ENCODE peak calls at places on chromosome 4, in five cellular contexts. R is memory B cell, T is NCI-H524, A is thoracic aorta, Z is substantia nigra. D is an unnamed sample.

GRCh38 chr4:119209077-119209476 is 3.4 kb upstream of the USP53 start:
- DNase-seq in Z (no peak), R (no peak), A (no peak), T (no peak), D (peak; percentile 63)

GRCh38 chr4:88592600-88593448 is 544 bp downstream of the HERC3 start:
- DNase-seq in A (peak; percentile 56), R (peak; percentile 72), T (peak; percentile 21), Z (no peak), D (peak; percentile 84)

GRCh38 chr4:81519856-81520255 is 48.1 kb upstream of the RASGEF1B start:
- DNase-seq in R (no peak), A (no peak), T (no peak), Z (no peak), D (no peak)

GRCh38 chr4:34733185-34733916 is 1511.0 kb downstream of the ARAP2 start:
- DNase-seq in A (no peak), R (no peak), Z (no peak), T (no peak), D (no peak)

GRCh38 chr4:86924805-86925204 is 10.0 kb upstream of the AFF1 start:
- DNase-seq in Z (no peak), A (no peak), T (no peak), R (no peak), D (peak; percentile 76)

GRCh38 chr4:123120473-123120872 is 198.1 kb upstream of the NUDT6 start:
- DNase-seq in A (no peak), R (no peak), Z (no peak), T (no peak), D (no peak)

GRCh38 chr4:170089743-170090666 is at the start of gene AADAT:
- DNase-seq in T (peak; percentile 72), Z (peak; percentile 39), A (peak; percentile 7), R (no peak), D (peak; percentile 95)

GRCh38 chr4:11429646-11430045 is 952 bp upstream of the HS3ST1 start:
- DNase-seq in T (no peak), Z (no peak), R (no peak), A (no peak), D (no peak)

GRCh38 chr4:6621556-6621927 is 18.9 kb upstream of the MRFAP1 start:
- DNase-seq in A (no peak), T (no peak), Z (no peak), R (no peak), D (peak; percentile 49)

GRCh38 chr4:41991916-41992767 is 1.8 kb downstream of the SLC30A9 start:
- DNase-seq in R (no peak), T (no peak), Z (no peak), A (no peak), D (peak; percentile 58)

GRCh38 chr4:99886146-99886545 is 8.1 kb downstream of the LAMTOR3 start:
- DNase-seq in A (no peak), T (peak; percentile 40), Z (no peak), R (no peak), D (no peak)

GRCh38 chr4:86233681-86234080 is 126.2 kb downstream of the MAPK10 start:
- DNase-seq in R (no peak), A (no peak), Z (no peak), T (no peak), D (no peak)

GRCh38 chr4:144645102-144645469 is 870 bp upstream of the HHIP start:
- DNase-seq in A (no peak), T (no peak), R (no peak), Z (no peak), D (no peak)

GRCh38 chr4:143372093-143372915 is 35.6 kb downstream of the GAB1 start:
- DNase-seq in T (no peak), Z (no peak), R (no peak), A (no peak), D (no peak)

GRCh38 chr4:100841911-100842310 is 324.1 kb upstream of the EMCN start:
- DNase-seq in A (no peak), T (no peak), R (no peak), Z (no peak), D (no peak)

GRCh38 chr4:119693127-119693526 is 64.5 kb upstream of the PDE5A start:
- DNase-seq in T (no peak), A (no peak), R (no peak), Z (no peak), D (no peak)

GRCh38 chr4:156933633-156934258 is 37.9 kb downstream of the PDGFC start:
- DNase-seq in R (no peak), Z (no peak), A (no peak), T (no peak), D (no peak)

D was measured in islet precursor cell.